ENCODE peak calls at places on chromosomes 11 and 22, in nine cellular contexts. A is spleen, K is head of caudate nucleus, D is activated T-helper 1 cell treated with Interleukin-2 at 50 U/mL for 16 hours, F is NCI-H510A treated with DMSO at 0.1 percent for 48 hours, H is NCI-H1694, N is neuronal stem cell, Y is SW480, U is HFF-Myc. Q is an unnamed sample.

GRCh38 chr11:57476223-57476882 is 16.0 kb downstream of the RTN4RL2 start:
- DNase-seq in A (peak), K (no peak), D (no peak), F (no peak), H (no peak), N (no peak), Y (peak), U (no peak), Q (peak)

GRCh38 chr22:41687901-41688364 is 734 bp downstream of the SNU13 start:
- DNase-seq in A (peak), K (no peak), D (no peak), F (no peak), H (no peak), N (no peak), Y (peak), U (no peak), Q (peak)

GRCh38 chr11:70568504-70569172 is 170.3 kb downstream of the CTTN start:
- DNase-seq in A (peak), K (no peak), D (no peak), F (no peak), H (no peak), N (no peak), Y (peak), U (no peak), Q (peak)

GRCh38 chr11:91956711-91957110 is 267.9 kb upstream of the FAT3 start:
- DNase-seq in A (no peak), K (no peak), D (no peak), F (no peak), H (no peak), N (no peak), Y (no peak), U (no peak), Q (no peak)

GRCh38 chr22:36745301-36745995 is 30.5 kb downstream of the IFT27 start:
- DNase-seq in A (no peak), K (no peak), D (no peak), F (no peak), H (no peak), N (no peak), Y (no peak), U (no peak), Q (no peak)

GRCh38 chr22:26534874-26535470 is 22.7 kb upstream of the TFIP11 start:
- DNase-seq in A (no peak), K (no peak), D (no peak), F (no peak), H (no peak), N (no peak), Y (no peak), U (no peak), Q (no peak)

GRCh38 chr11:21625982-21626381 is 566.9 kb upstream of the ANO5 start:
- DNase-seq in A (no peak), K (no peak), D (no peak), F (peak), H (no peak), N (no peak), Y (no peak), U (no peak), Q (peak)

GRCh38 chr22:37425800-37426531 is 1.3 kb downstream of the ELFN2 start:
- DNase-seq in A (no peak), K (no peak), D (no peak), F (no peak), H (no peak), N (no peak), Y (peak), U (no peak), Q (no peak)

GRCh38 chr11:132427611-132428010 is 1057.2 kb downstream of the NTM start:
- DNase-seq in A (no peak), K (no peak), D (no peak), F (no peak), H (no peak), N (no peak), Y (no peak), U (no peak), Q (no peak)

GRCh38 chr11:11491589-11491988 is 130.2 kb downstream of the GALNT18 start:
- DNase-seq in A (no peak), K (no peak), D (no peak), F (no peak), H (no peak), N (no peak), Y (no peak), U (no peak), Q (no peak)

GRCh38 chr11:2084721-2085120 is 54.5 kb downstream of the IGF2 start:
- DNase-seq in A (peak), K (no peak), D (no peak), F (no peak), H (no peak), N (no peak), Y (no peak), U (no peak), Q (no peak)

GRCh38 chr11:133361689-133361994 is 170.7 kb downstream of the OPCML start:
- DNase-seq in A (no peak), K (no peak), D (no peak), F (no peak), H (no peak), N (no peak), Y (no peak), U (no peak), Q (no peak)

GRCh38 chr11:82980292-82980691 is 78.8 kb downstream of the DDIAS start:
- DNase-seq in A (no peak), K (no peak), D (no peak), F (no peak), H (no peak), N (no peak), Y (peak), U (peak), Q (no peak)

GRCh38 chr22:20546541-20546950 is 39.1 kb downstream of the MED15 start:
- DNase-seq in A (no peak), K (no peak), D (no peak), F (no peak), H (no peak), N (no peak), Y (no peak), U (no peak), Q (no peak)

GRCh38 chr22:18152519-18152918 is 2.5 kb downstream of the USP18 start:
- DNase-seq in A (no peak), K (no peak), D (no peak), F (no peak), H (no peak), N (no peak), Y (no peak), U (no peak), Q (no peak)

Q was measured in heart right ventricle.